ENCODE peak calls at places on chromosomes 16 and 17, in ten cellular contexts. C, G, P, Z, D, U, T, V, A and Q are unnamed samples.
A peak's percentile ranks its signal among the peaks of the same experiment; 100 is the strongest.

GRCh38 chr16:54927125-54928015 is 3.3 kb upstream of the IRX5 start:
- DNase-seq in C (no peak), G (no peak), P (no peak), Z (peak; percentile 59), D (no peak), U (no peak), T (no peak), V (no peak), A (no peak), Q (no peak)

GRCh38 chr16:86424413-86424812 is 85.9 kb upstream of the FOXF1 start:
- DNase-seq in C (no peak), G (no peak), P (no peak), Z (no peak), D (no peak), U (no peak), T (no peak), V (no peak), A (no peak), Q (no peak)

GRCh38 chr17:30547778-30548177 is 70.6 kb downstream of the GOSR1 start:
- DNase-seq in C (no peak), G (no peak), P (no peak), Z (no peak), D (peak; percentile 63), U (no peak), T (no peak), V (no peak), A (no peak), Q (no peak)

GRCh38 chr16:4494746-4495490 is 18.7 kb downstream of the HMOX2 start:
- DNase-seq in C (no peak), G (peak; percentile 75), P (no peak), Z (peak; percentile 97), D (no peak), U (no peak), T (peak; percentile 81), V (no peak), A (no peak), Q (peak; percentile 85)

GRCh38 chr17:34997355-34997862 is 17.1 kb downstream of the LIG3 start:
- DNase-seq in C (no peak), G (peak; percentile 73), P (peak; percentile 72), Z (no peak), D (no peak), U (peak; percentile 78), T (no peak), V (peak; percentile 77), A (peak; percentile 89), Q (peak; percentile 94)

GRCh38 chr17:68302066-68302564 is 10.8 kb downstream of the ARSG start:
- DNase-seq in C (no peak), G (peak; percentile 40), P (no peak), Z (no peak), D (no peak), U (no peak), T (no peak), V (no peak), A (peak; percentile 57), Q (peak; percentile 77)

GRCh38 chr16:57923841-57924240 is 47.1 kb downstream of the CNGB1 start:
- DNase-seq in C (no peak), G (no peak), P (no peak), Z (peak; percentile 75), D (no peak), U (no peak), T (no peak), V (no peak), A (no peak), Q (no peak)

GRCh38 chr17:81601525-81602120 is 35.3 kb downstream of the NPLOC4 start:
- DNase-seq in C (no peak), G (peak; percentile 81), P (peak; percentile 38), Z (peak; percentile 75), D (no peak), U (peak; percentile 38), T (peak; percentile 49), V (peak; percentile 40), A (peak; percentile 68), Q (peak; percentile 85)

GRCh38 chr16:83727018-83727417 is 80.8 kb upstream of the HSBP1 start:
- DNase-seq in C (no peak), G (peak; percentile 76), P (peak; percentile 18), Z (no peak), D (no peak), U (no peak), T (no peak), V (no peak), A (no peak), Q (peak; percentile 3)

DNA sequence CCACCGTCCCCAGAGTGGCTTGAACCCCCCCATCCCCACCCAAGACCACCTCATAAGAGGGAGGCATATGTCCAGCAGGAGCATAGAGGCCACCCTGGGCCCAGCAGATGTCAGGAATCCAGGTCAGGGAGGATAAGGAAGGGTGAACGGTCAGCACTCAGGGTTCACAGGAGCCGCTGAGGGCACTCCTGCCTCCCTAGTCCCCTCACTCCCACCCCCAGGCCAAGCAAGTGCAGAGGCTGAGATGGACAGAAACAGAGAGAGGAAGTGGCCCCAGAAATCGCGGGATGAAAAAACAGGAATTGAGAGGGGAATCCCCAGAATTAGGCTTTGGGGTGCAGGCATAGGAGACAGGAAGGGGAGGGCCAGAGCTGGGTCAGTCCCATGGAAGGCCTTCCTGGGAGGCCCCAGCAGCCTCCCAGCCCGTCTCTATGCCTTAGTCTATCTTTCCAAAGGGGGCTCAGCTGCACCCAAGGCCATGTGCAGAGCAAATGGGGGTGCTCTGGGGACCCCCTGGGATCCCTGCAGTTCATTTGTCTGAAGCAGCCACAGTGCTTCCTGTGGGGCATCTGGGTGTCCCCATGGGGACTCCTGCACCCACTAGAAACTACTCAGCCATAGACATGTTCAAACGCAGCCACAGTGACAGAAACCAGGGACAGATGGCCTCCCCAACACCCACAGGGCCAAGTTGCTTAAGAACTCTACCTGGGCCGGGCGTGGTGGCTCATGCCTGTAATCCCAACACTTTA is 1.7 kb downstream of the CMTM3 start:
- DNase-seq in C (no peak), G (no peak), P (no peak), Z (no peak), D (peak; percentile 88), U (no peak), T (no peak), V (no peak), A (no peak), Q (no peak)
- H3K4me3 ChIP-seq in C (peak overlapping the region; percentile 78), G (peak overlapping the region; percentile 74), P (peak overlapping the region; percentile 70), Z (peak overlapping the region; percentile 52), D (no peak overlapping the region), U (peak overlapping the region; percentile 66), T (peak overlapping the region; percentile 62), V (peak overlapping the region; percentile 67), A (no peak overlapping the region), Q (peak overlapping the region; percentile 73)

GRCh38 chr16:88582912-88583575 is 12.8 kb downstream of the ZC3H18 start:
- DNase-seq in C (no peak), G (no peak), P (no peak), Z (no peak), D (no peak), U (no peak), T (no peak), V (no peak), A (no peak), Q (no peak)
- H3K4me3 ChIP-seq in C (no peak overlapping the region), G (no peak overlapping the region), P (no peak overlapping the region), Z (no peak overlapping the region), D (no peak overlapping the region), U (no peak overlapping the region), T (no peak overlapping the region), V (no peak overlapping the region), A (no peak overlapping the region), Q (no peak overlapping the region)

GRCh38 chr17:7927596-7927995 is 2.1 kb downstream of the KCNAB3 start:
- DNase-seq in C (no peak), G (no peak), P (no peak), Z (peak; percentile 41), D (no peak), U (no peak), T (no peak), V (no peak), A (no peak), Q (no peak)
- H3K4me3 ChIP-seq in C (no peak overlapping the region), G (no peak overlapping the region), P (no peak overlapping the region), Z (no peak overlapping the region), D (no peak overlapping the region), U (no peak overlapping the region), T (no peak overlapping the region), V (no peak overlapping the region), A (no peak overlapping the region), Q (no peak overlapping the region)

GRCh38 chr17:386145-386876 is 33.7 kb upstream of the RPH3AL start:
- DNase-seq in C (peak; percentile 84), G (peak; percentile 12), P (no peak), Z (peak; percentile 38), D (peak; percentile 95), U (peak; percentile 77), T (peak; percentile 6), V (peak; percentile 50), A (peak; percentile 89), Q (peak; percentile 30)
- H3K4me3 ChIP-seq in C (peak overlapping the region; percentile 59), G (no peak overlapping the region), P (peak overlapping the region; percentile 48), Z (no peak overlapping the region), D (no peak overlapping the region), U (peak overlapping the region; percentile 52), T (peak overlapping the region; percentile 48), V (peak overlapping the region; percentile 56), A (no peak overlapping the region), Q (peak overlapping the region; percentile 37)